ENCODE peak calls at places on chromosomes 7 and 10, in six cellular contexts. Z, C, P, D, E and H are unnamed samples.

GRCh38 chr10:96858038-96858705 is 26.1 kb downstream of the LCOR start:
- DNase-seq in Z (no peak), E (no peak), C (no peak), D (no peak), P (no peak), H (no peak)

GRCh38 chr10:110171032-110171431 is 36.4 kb upstream of the MXI1 start:
- DNase-seq in C (no peak), Z (no peak), P (no peak), E (no peak), D (no peak), H (no peak)

GRCh38 chr7:154953006-154953684 is 49.8 kb downstream of the PAXIP1 start:
- DNase-seq in P (peak), D (peak), E (peak), Z (no peak), C (peak), H (peak)

GRCh38 chr7:95420996-95421846 is 13.6 kb downstream of the PON2 start:
- DNase-seq in P (no peak), Z (no peak), E (no peak), D (no peak), C (no peak), H (no peak)

GRCh38 chr10:102752934-102753664 is 9.4 kb downstream of the WBP1L start:
- DNase-seq in E (no peak), Z (no peak), P (no peak), C (no peak), D (peak), H (no peak)

GRCh38 chr7:110131344-110131743 is 959.6 kb upstream of the LRRN3 start:
- DNase-seq in Z (no peak), C (no peak), D (no peak), E (no peak), P (no peak), H (no peak)

GRCh38 chr10:97307441-97307840 is 11.6 kb upstream of the FRAT1 start:
- DNase-seq in Z (no peak), C (no peak), D (no peak), P (no peak), E (no peak), H (no peak)

GRCh38 chr7:27560706-27561235 is 101.9 kb downstream of the HIBADH start:
- DNase-seq in P (no peak), Z (no peak), E (no peak), C (no peak), D (no peak), H (no peak)